ENCODE peak calls at places on chromosomes 6 and 20, in seven cellular contexts. One of them, this sample, is unnamed.
A peak's percentile ranks its signal among the peaks of the same experiment; 100 is the strongest.

GRCh38 chr6:42898891-42899361 is 16.9 kb upstream of the PTCRA start:
- DNase-seq in T follicular helper cell: peak; percentile 57
- DNase-seq in HepG2: peak; percentile 74
- DNase-seq in Right ventricle myocardium superior: no peak
- DNase-seq in HFFc6: peak; percentile 51
- DNase-seq in WTC11: peak; percentile 75
- DNase-seq in A673: peak; percentile 77
- DNase-seq in this sample: peak; percentile 38

GRCh38 chr20:16844406-16844805 is 96.2 kb downstream of the OTOR start:
- DNase-seq in WTC11: no peak
- DNase-seq in HepG2: no peak
- DNase-seq in HFFc6: no peak
- DNase-seq in T follicular helper cell: no peak
- DNase-seq in A673: no peak
- DNase-seq in Right ventricle myocardium superior: no peak
- DNase-seq in this sample: no peak

GRCh38 chr20:1417273-1417672 is 24.4 kb upstream of the FKBP1A start:
- DNase-seq in T follicular helper cell: no peak
- DNase-seq in HFFc6: peak; percentile 75
- DNase-seq in A673: peak; percentile 28
- DNase-seq in WTC11: no peak
- DNase-seq in HepG2: peak; percentile 70
- DNase-seq in Right ventricle myocardium superior: no peak
- DNase-seq in this sample: no peak

GRCh38 chr20:45779011-45779915 is 12.4 kb downstream of the WFDC3 start:
- DNase-seq in T follicular helper cell: no peak
- DNase-seq in A673: peak; percentile 35
- DNase-seq in Right ventricle myocardium superior: peak; percentile 85
- DNase-seq in HepG2: no peak
- DNase-seq in WTC11: no peak
- DNase-seq in HFFc6: peak; percentile 99
- DNase-seq in this sample: no peak

GRCh38 chr6:169513478-169514193 is 188.2 kb downstream of the WDR27 start:
- DNase-seq in HepG2: no peak
- DNase-seq in HFFc6: no peak
- DNase-seq in WTC11: no peak
- DNase-seq in T follicular helper cell: no peak
- DNase-seq in A673: no peak
- DNase-seq in Right ventricle myocardium superior: no peak
- DNase-seq in this sample: no peak

GRCh38 chr6:125986956-125987617 is 747 bp downstream of the TRMT11 start:
- DNase-seq in HepG2: peak; percentile 63
- DNase-seq in A673: peak; percentile 50
- DNase-seq in Right ventricle myocardium superior: no peak
- DNase-seq in HFFc6: peak; percentile 5
- DNase-seq in T follicular helper cell: no peak
- DNase-seq in WTC11: no peak
- DNase-seq in this sample: no peak

GRCh38 chr6:136820541-136820940 is 1.9 kb upstream of the PEX7 start:
- DNase-seq in WTC11: no peak
- DNase-seq in Right ventricle myocardium superior: no peak
- DNase-seq in HepG2: no peak
- DNase-seq in HFFc6: no peak
- DNase-seq in A673: no peak
- DNase-seq in T follicular helper cell: no peak
- DNase-seq in this sample: no peak

GRCh38 chr6:23511797-23512196 is 614.2 kb upstream of the NRSN1 start:
- DNase-seq in HFFc6: no peak
- DNase-seq in T follicular helper cell: no peak
- DNase-seq in Right ventricle myocardium superior: no peak
- DNase-seq in HepG2: no peak
- DNase-seq in A673: no peak
- DNase-seq in WTC11: no peak
- DNase-seq in this sample: no peak

GRCh38 chr20:20211988-20212518 is 155.9 kb upstream of the INSM1 start:
- DNase-seq in A673: no peak
- DNase-seq in Right ventricle myocardium superior: no peak
- DNase-seq in T follicular helper cell: no peak
- DNase-seq in HFFc6: no peak
- DNase-seq in WTC11: no peak
- DNase-seq in HepG2: no peak
- DNase-seq in this sample: no peak

GRCh38 chr6:3209114-3210023 is 18.1 kb downstream of the TUBB2B start:
- DNase-seq in Right ventricle myocardium superior: no peak
- DNase-seq in HFFc6: peak; percentile 97
- DNase-seq in A673: peak; percentile 82
- DNase-seq in HepG2: peak; percentile 88
- DNase-seq in WTC11: peak; percentile 79
- DNase-seq in T follicular helper cell: no peak
- DNase-seq in this sample: peak; percentile 89

GRCh38 chr6:3438190-3439167 is 18.4 kb downstream of the SLC22A23 start:
- DNase-seq in WTC11: no peak
- DNase-seq in HFFc6: no peak
- DNase-seq in HepG2: peak; percentile 68
- DNase-seq in T follicular helper cell: no peak
- DNase-seq in Right ventricle myocardium superior: no peak
- DNase-seq in A673: peak; percentile 81
- DNase-seq in this sample: no peak

GRCh38 chr6:47044418-47044817 is 2.3 kb upstream of the ADGRF1 start:
- DNase-seq in Right ventricle myocardium superior: no peak
- DNase-seq in HFFc6: peak; percentile 33
- DNase-seq in HepG2: no peak
- DNase-seq in WTC11: no peak
- DNase-seq in A673: no peak
- DNase-seq in T follicular helper cell: no peak
- DNase-seq in this sample: no peak

GRCh38 chr6:16681260-16681873 is 79.9 kb downstream of the ATXN1 start:
- DNase-seq in T follicular helper cell: no peak
- DNase-seq in Right ventricle myocardium superior: no peak
- DNase-seq in HepG2: peak; percentile 94
- DNase-seq in A673: no peak
- DNase-seq in WTC11: no peak
- DNase-seq in HFFc6: peak; percentile 92
- DNase-seq in this sample: no peak

GRCh38 chr6:157282279-157282678 is 41.0 kb downstream of the TMEM242 start:
- DNase-seq in HepG2: no peak
- DNase-seq in HFFc6: no peak
- DNase-seq in WTC11: no peak
- DNase-seq in Right ventricle myocardium superior: no peak
- DNase-seq in T follicular helper cell: no peak
- DNase-seq in A673: no peak
- DNase-seq in this sample: no peak

This sample was measured in NT2/D1.